ENCODE peak calls at places on chromosomes 11 and 22, in six cellular contexts. R is CD8-positive, alpha-beta memory T cell; N is cardiac muscle cell; C is MV-4-11; V is activated CD8-positive, alpha-beta memory T cell treated with anti-CD3 and anti-CD28 coated beads for 24 hours; U is cardiac fibroblast. Z is an unnamed sample.

GRCh38 chr22:38871360-38872171 is 450 bp downstream of the CBX6 start:
- DNase-seq in R (no peak), N (peak; percentile 25), C (no peak), V (peak; percentile 82), U (no peak), Z (no peak)

GRCh38 chr11:106399075-106399500 is 321.6 kb downstream of the AASDHPPT start:
- DNase-seq in R (no peak), N (peak; percentile 99), C (no peak), V (no peak), U (peak; percentile 100), Z (no peak)

GRCh38 chr22:17869285-17870096 is 95.2 kb upstream of the BID start:
- DNase-seq in R (no peak), N (no peak), C (no peak), V (no peak), U (no peak), Z (no peak)

GRCh38 chr11:100932474-100933100 is 197.0 kb downstream of the PGR start:
- DNase-seq in R (no peak), N (peak; percentile 58), C (peak; percentile 49), V (no peak), U (peak; percentile 59), Z (peak; percentile 49)

GRCh38 chr11:6505577-6506240 is 8.6 kb downstream of the DNHD1 start:
- DNase-seq in R (peak; percentile 17), N (peak; percentile 76), C (peak; percentile 31), V (no peak), U (peak; percentile 81), Z (peak; percentile 60)

GRCh38 chr22:22244337-22245250 is at the start of gene VPREB1:
- DNase-seq in R (no peak), N (no peak), C (peak; percentile 31), V (no peak), U (no peak), Z (no peak)

GRCh38 chr11:117423046-117423575 is 95.5 kb downstream of the CEP164 start:
- DNase-seq in R (no peak), N (no peak), C (no peak), V (no peak), U (no peak), Z (no peak)

GRCh38 chr11:2665747-2666710 is 33.8 kb downstream of the KCNQ1OT1 start:
- DNase-seq in R (no peak), N (peak; percentile 51), C (no peak), V (no peak), U (no peak), Z (no peak)

GRCh38 chr22:38308791-38309498 is 8.3 kb downstream of the CSNK1E start:
- DNase-seq in R (no peak), N (no peak), C (no peak), V (no peak), U (no peak), Z (no peak)

GRCh38 chr22:19039796-19040580 is 82.2 kb downstream of the DGCR2 start:
- DNase-seq in R (no peak), N (no peak), C (no peak), V (no peak), U (no peak), Z (no peak)

GRCh38 chr11:93720522-93720921 is 20.8 kb downstream of the TAF1D start:
- DNase-seq in R (no peak), N (no peak), C (no peak), V (no peak), U (no peak), Z (no peak)

GRCh38 chr22:25478111-25478510 is 86.4 kb upstream of the GRK3 start:
- DNase-seq in R (no peak), N (no peak), C (no peak), V (no peak), U (no peak), Z (no peak)

GRCh38 chr11:12556788-12557384 is 117.3 kb upstream of the TEAD1 start:
- DNase-seq in R (no peak), N (peak; percentile 98), C (no peak), V (no peak), U (peak; percentile 74), Z (no peak)

GRCh38 chr11:65576867-65577755 is 1.3 kb downstream of the EHBP1L1 start:
- DNase-seq in R (peak; percentile 28), N (peak; percentile 51), C (peak; percentile 75), V (no peak), U (peak; percentile 64), Z (peak; percentile 64)

GRCh38 chr11:18844753-18845367 is 53.3 kb upstream of the PTPN5 start:
- DNase-seq in R (no peak), N (peak; percentile 54), C (peak; percentile 11), V (no peak), U (peak; percentile 64), Z (peak; percentile 27)

GRCh38 chr11:31323145-31323544 is 46.4 kb downstream of the DCDC1 start:
- DNase-seq in R (no peak), N (no peak), C (no peak), V (no peak), U (no peak), Z (no peak)

GRCh38 chr11:112961751-112962747 is 829 bp downstream of the NCAM1 start:
- DNase-seq in R (peak; percentile 7), N (peak; percentile 8), C (no peak), V (peak; percentile 56), U (no peak), Z (peak; percentile 51)

GRCh38 chr11:90704510-90704909 is 481.7 kb upstream of the CHORDC1 start:
- DNase-seq in R (no peak), N (no peak), C (no peak), V (no peak), U (no peak), Z (no peak)

GRCh38 chr11:122261546-122261945 is 145.5 kb upstream of the BLID start:
- DNase-seq in R (no peak), N (no peak), C (no peak), V (no peak), U (no peak), Z (no peak)

GRCh38 chr22:50091092-50091491 is 1.3 kb downstream of the MOV10L1 start:
- DNase-seq in R (no peak), N (no peak), C (no peak), V (no peak), U (no peak), Z (no peak)

GRCh38 chr11:2096001-2096918 is 42.9 kb downstream of the IGF2 start:
- DNase-seq in R (no peak), N (peak; percentile 38), C (no peak), V (no peak), U (peak; percentile 77), Z (no peak)

GRCh38 chr22:35742342-35743100 is 24.8 kb downstream of the APOL5 start:
- DNase-seq in R (no peak), N (peak; percentile 70), C (no peak), V (peak; percentile 28), U (peak; percentile 80), Z (no peak)

GRCh38 chr11:71281901-71282300 is 29.5 kb upstream of the SHANK2 start:
- DNase-seq in R (no peak), N (no peak), C (no peak), V (peak; percentile 11), U (no peak), Z (no peak)

GRCh38 chr22:44197271-44197670 is 16.5 kb downstream of the PARVG start:
- DNase-seq in R (no peak), N (no peak), C (no peak), V (no peak), U (no peak), Z (no peak)

GRCh38 chr22:37681556-37682049 is 4.5 kb upstream of the NOL12 start:
- DNase-seq in R (peak; percentile 66), N (peak; percentile 85), C (peak; percentile 66), V (peak; percentile 88), U (peak; percentile 90), Z (peak; percentile 59)

GRCh38 chr11:7281083-7281482 is 29.4 kb downstream of the SYT9 start:
- DNase-seq in R (no peak), N (no peak), C (no peak), V (no peak), U (peak; percentile 20), Z (no peak)

GRCh38 chr11:114318361-114318760 is 22.2 kb downstream of the NNMT start:
- DNase-seq in R (no peak), N (no peak), C (no peak), V (no peak), U (peak; percentile 9), Z (no peak)

GRCh38 chr11:122045181-122045586 is 70.8 kb downstream of the BLID start:
- DNase-seq in R (no peak), N (peak; percentile 74), C (no peak), V (no peak), U (peak; percentile 94), Z (no peak)

GRCh38 chr22:50105529-50106100 is 15.8 kb downstream of the MOV10L1 start:
- DNase-seq in R (no peak), N (peak; percentile 66), C (no peak), V (no peak), U (peak; percentile 53), Z (peak; percentile 54)

GRCh38 chr11:96037267-96037990 is 113.5 kb upstream of the MTMR2 start:
- DNase-seq in R (no peak), N (no peak), C (no peak), V (no peak), U (peak; percentile 68), Z (no peak)

GRCh38 chr11:12668166-12668565 is 6.1 kb upstream of the TEAD1 start:
- DNase-seq in R (no peak), N (no peak), C (no peak), V (no peak), U (no peak), Z (no peak)

GRCh38 chr11:4211991-4212390 is 117.4 kb downstream of the RRM1 start:
- DNase-seq in R (no peak), N (no peak), C (no peak), V (no peak), U (no peak), Z (no peak)

GRCh38 chr11:12461516-12461915 is 84.1 kb downstream of the PARVA start:
- DNase-seq in R (no peak), N (no peak), C (no peak), V (no peak), U (no peak), Z (no peak)

GRCh38 chr11:19817265-19817851 is 104.7 kb downstream of the NAV2 start:
- DNase-seq in R (no peak), N (no peak), C (no peak), V (no peak), U (no peak), Z (no peak)

GRCh38 chr22:30038219-30038618 is 42.0 kb upstream of the HORMAD2 start:
- DNase-seq in R (no peak), N (peak; percentile 84), C (no peak), V (no peak), U (peak; percentile 93), Z (no peak)

GRCh38 chr11:59574467-59574866 is 41.1 kb downstream of the OSBP start:
- DNase-seq in R (no peak), N (no peak), C (no peak), V (no peak), U (peak; percentile 19), Z (no peak)

GRCh38 chr11:38019072-38019775 is 1421.2 kb upstream of the RAG2 start:
- DNase-seq in R (no peak), N (peak; percentile 21), C (no peak), V (no peak), U (peak; percentile 41), Z (no peak)

GRCh38 chr22:37228106-37229011 is 15.7 kb downstream of the RAC2 start:
- DNase-seq in R (peak; percentile 49), N (peak; percentile 83), C (peak; percentile 41), V (peak; percentile 74), U (no peak), Z (no peak)

GRCh38 chr11:76087749-76088148 is 118.6 kb downstream of the WNT11 start:
- DNase-seq in R (no peak), N (no peak), C (no peak), V (no peak), U (no peak), Z (no peak)